ENCODE peak calls at places on chromosome 14, in nine cellular contexts. One of them, this sample, is unnamed.

GRCh38 chr14:80978403-80978802 is 23.0 kb downstream of the TSHR start:
- DNase-seq in AML-193: no peak
- DNase-seq in stimulated activated CD8-positive, alpha-beta memory T cell treated with anti-CD3 and anti-CD28 coated beads, Interleukin-4, amount 100 ng/mL, for 1 hour: no peak
- DNase-seq in cerebellar cortex: no peak
- DNase-seq in activated CD8-positive, alpha-beta memory T cell treated with anti-CD3 and anti-CD28 coated beads for 48 hours: no peak
- DNase-seq in left colon: no peak
- DNase-seq in posterior cingulate gyrus: no peak
- DNase-seq in foreskin keratinocyte: no peak
- DNase-seq in hepatic stellate cell: no peak
- DNase-seq in this sample: no peak

GRCh38 chr14:54440454-54440853 is 720 bp downstream of the CNIH1 start:
- DNase-seq in left colon: no peak
- DNase-seq in stimulated activated CD8-positive, alpha-beta memory T cell treated with anti-CD3 and anti-CD28 coated beads, Interleukin-4, amount 100 ng/mL, for 1 hour: no peak
- DNase-seq in AML-193: no peak
- DNase-seq in foreskin keratinocyte: no peak
- DNase-seq in hepatic stellate cell: no peak
- DNase-seq in posterior cingulate gyrus: no peak
- DNase-seq in activated CD8-positive, alpha-beta memory T cell treated with anti-CD3 and anti-CD28 coated beads for 48 hours: no peak
- DNase-seq in cerebellar cortex: no peak
- DNase-seq in this sample: no peak

GRCh38 chr14:32206552-32206951 is 3.5 kb upstream of the RNU6-8 start:
- DNase-seq in stimulated activated CD8-positive, alpha-beta memory T cell treated with anti-CD3 and anti-CD28 coated beads, Interleukin-4, amount 100 ng/mL, for 1 hour: no peak
- DNase-seq in posterior cingulate gyrus: no peak
- DNase-seq in hepatic stellate cell: no peak
- DNase-seq in activated CD8-positive, alpha-beta memory T cell treated with anti-CD3 and anti-CD28 coated beads for 48 hours: no peak
- DNase-seq in left colon: no peak
- DNase-seq in AML-193: no peak
- DNase-seq in cerebellar cortex: no peak
- DNase-seq in foreskin keratinocyte: no peak
- DNase-seq in this sample: no peak

GRCh38 chr14:48527832-48528231 is 852.4 kb upstream of the MDGA2 start:
- DNase-seq in foreskin keratinocyte: no peak
- DNase-seq in posterior cingulate gyrus: no peak
- DNase-seq in stimulated activated CD8-positive, alpha-beta memory T cell treated with anti-CD3 and anti-CD28 coated beads, Interleukin-4, amount 100 ng/mL, for 1 hour: no peak
- DNase-seq in activated CD8-positive, alpha-beta memory T cell treated with anti-CD3 and anti-CD28 coated beads for 48 hours: no peak
- DNase-seq in cerebellar cortex: no peak
- DNase-seq in hepatic stellate cell: no peak
- DNase-seq in left colon: no peak
- DNase-seq in AML-193: no peak
- DNase-seq in this sample: no peak

GRCh38 chr14:77936138-77936639 is 136.3 kb downstream of the ADCK1 start:
- DNase-seq in hepatic stellate cell: no peak
- DNase-seq in foreskin keratinocyte: no peak
- DNase-seq in posterior cingulate gyrus: no peak
- DNase-seq in stimulated activated CD8-positive, alpha-beta memory T cell treated with anti-CD3 and anti-CD28 coated beads, Interleukin-4, amount 100 ng/mL, for 1 hour: no peak
- DNase-seq in activated CD8-positive, alpha-beta memory T cell treated with anti-CD3 and anti-CD28 coated beads for 48 hours: no peak
- DNase-seq in cerebellar cortex: no peak
- DNase-seq in AML-193: no peak
- DNase-seq in left colon: no peak
- DNase-seq in this sample: no peak

GRCh38 chr14:54758041-54758440 is 144.6 kb downstream of the GCH1 start:
- DNase-seq in cerebellar cortex: peak; percentile 53
- DNase-seq in hepatic stellate cell: no peak
- DNase-seq in activated CD8-positive, alpha-beta memory T cell treated with anti-CD3 and anti-CD28 coated beads for 48 hours: no peak
- DNase-seq in foreskin keratinocyte: no peak
- DNase-seq in stimulated activated CD8-positive, alpha-beta memory T cell treated with anti-CD3 and anti-CD28 coated beads, Interleukin-4, amount 100 ng/mL, for 1 hour: no peak
- DNase-seq in AML-193: no peak
- DNase-seq in posterior cingulate gyrus: no peak
- DNase-seq in left colon: peak; percentile 29
- DNase-seq in this sample: no peak

GRCh38 chr14:68039593-68039992 is 220.0 kb downstream of the RAD51B start:
- DNase-seq in foreskin keratinocyte: peak; percentile 27
- DNase-seq in cerebellar cortex: no peak
- DNase-seq in activated CD8-positive, alpha-beta memory T cell treated with anti-CD3 and anti-CD28 coated beads for 48 hours: no peak
- DNase-seq in posterior cingulate gyrus: no peak
- DNase-seq in AML-193: no peak
- DNase-seq in left colon: no peak
- DNase-seq in stimulated activated CD8-positive, alpha-beta memory T cell treated with anti-CD3 and anti-CD28 coated beads, Interleukin-4, amount 100 ng/mL, for 1 hour: no peak
- DNase-seq in hepatic stellate cell: no peak
- DNase-seq in this sample: peak; percentile 36

GRCh38 chr14:103099733-103100280 is 5.3 kb downstream of the EXOC3L4 start:
- DNase-seq in hepatic stellate cell: no peak
- DNase-seq in posterior cingulate gyrus: no peak
- DNase-seq in activated CD8-positive, alpha-beta memory T cell treated with anti-CD3 and anti-CD28 coated beads for 48 hours: no peak
- DNase-seq in left colon: no peak
- DNase-seq in foreskin keratinocyte: no peak
- DNase-seq in AML-193: no peak
- DNase-seq in cerebellar cortex: no peak
- DNase-seq in stimulated activated CD8-positive, alpha-beta memory T cell treated with anti-CD3 and anti-CD28 coated beads, Interleukin-4, amount 100 ng/mL, for 1 hour: no peak
- DNase-seq in this sample: no peak

GRCh38 chr14:23193432-23193831 is 10.0 kb upstream of the SLC7A8 start:
- DNase-seq in stimulated activated CD8-positive, alpha-beta memory T cell treated with anti-CD3 and anti-CD28 coated beads, Interleukin-4, amount 100 ng/mL, for 1 hour: no peak
- DNase-seq in left colon: no peak
- DNase-seq in AML-193: no peak
- DNase-seq in posterior cingulate gyrus: no peak
- DNase-seq in hepatic stellate cell: no peak
- DNase-seq in activated CD8-positive, alpha-beta memory T cell treated with anti-CD3 and anti-CD28 coated beads for 48 hours: no peak
- DNase-seq in foreskin keratinocyte: no peak
- DNase-seq in cerebellar cortex: no peak
- DNase-seq in this sample: no peak

GRCh38 chr14:102645746-102646440 is 53.4 kb downstream of the RCOR1 start:
- DNase-seq in stimulated activated CD8-positive, alpha-beta memory T cell treated with anti-CD3 and anti-CD28 coated beads, Interleukin-4, amount 100 ng/mL, for 1 hour: no peak
- DNase-seq in foreskin keratinocyte: no peak
- DNase-seq in hepatic stellate cell: no peak
- DNase-seq in cerebellar cortex: no peak
- DNase-seq in activated CD8-positive, alpha-beta memory T cell treated with anti-CD3 and anti-CD28 coated beads for 48 hours: no peak
- DNase-seq in AML-193: peak; percentile 62
- DNase-seq in left colon: no peak
- DNase-seq in posterior cingulate gyrus: no peak
- DNase-seq in this sample: no peak

GRCh38 chr14:106395460-106396050 is 869.2 kb downstream of the TMEM121 start:
- DNase-seq in cerebellar cortex: no peak
- DNase-seq in posterior cingulate gyrus: no peak
- DNase-seq in stimulated activated CD8-positive, alpha-beta memory T cell treated with anti-CD3 and anti-CD28 coated beads, Interleukin-4, amount 100 ng/mL, for 1 hour: no peak
- DNase-seq in left colon: no peak
- DNase-seq in hepatic stellate cell: no peak
- DNase-seq in AML-193: no peak
- DNase-seq in foreskin keratinocyte: no peak
- DNase-seq in activated CD8-positive, alpha-beta memory T cell treated with anti-CD3 and anti-CD28 coated beads for 48 hours: no peak
- DNase-seq in this sample: no peak

GRCh38 chr14:67473290-67474082 is 15.0 kb downstream of the TMEM229B start:
- DNase-seq in foreskin keratinocyte: no peak
- DNase-seq in AML-193: no peak
- DNase-seq in hepatic stellate cell: no peak
- DNase-seq in left colon: no peak
- DNase-seq in stimulated activated CD8-positive, alpha-beta memory T cell treated with anti-CD3 and anti-CD28 coated beads, Interleukin-4, amount 100 ng/mL, for 1 hour: no peak
- DNase-seq in cerebellar cortex: no peak
- DNase-seq in posterior cingulate gyrus: no peak
- DNase-seq in activated CD8-positive, alpha-beta memory T cell treated with anti-CD3 and anti-CD28 coated beads for 48 hours: no peak
- DNase-seq in this sample: no peak